ENCODE peak calls at places on chromosomes 13 and 19, in ten cellular contexts. X is Caco-2, S is fibroblast of lung, K is NB4, E is tibial artery, H is PC-9, Q is upper lobe of right lung, P is astrocyte, I is GM20000, D is WTC11. T is an unnamed sample.

GRCh38 chr19:53365899-53366493 is 491 bp downstream of the ZNF525 start:
- DNase-seq in E (no peak), I (no peak), D (peak), X (peak), P (peak), S (no peak), K (peak), Q (no peak), H (peak), T (no peak)

GRCh38 chr19:15640904-15641597 is 354 bp downstream of the CYP4F3 start:
- DNase-seq in K (peak), H (peak), E (no peak), X (no peak), I (no peak), Q (no peak), P (no peak), S (no peak), D (no peak), T (no peak)

GRCh38 chr19:47274891-47275865 is 493 bp downstream of the INAFM1 start:
- DNase-seq in K (no peak), X (peak), P (peak), H (no peak), I (no peak), D (peak), S (peak), Q (no peak), E (peak), T (no peak)

GRCh38 chr13:22040810-22041364 is 370.0 kb downstream of the FGF9 start:
- DNase-seq in S (no peak), E (no peak), Q (no peak), D (peak), P (no peak), H (no peak), K (no peak), I (no peak), X (peak), T (no peak)

GRCh38 chr13:32001392-32001768 is 30.2 kb upstream of the FRY start:
- DNase-seq in P (peak), H (peak), X (peak), S (peak), K (peak), Q (no peak), D (peak), E (no peak), I (peak), T (peak)

GRCh38 chr13:24271611-24272451 is 37.5 kb upstream of the C1QTNF9 start:
- DNase-seq in I (peak), H (no peak), X (peak), S (peak), P (peak), K (peak), Q (peak), E (peak), D (no peak), T (peak)

GRCh38 chr13:111792956-111793355 is 274.0 kb upstream of the SOX1 start:
- DNase-seq in D (no peak), Q (no peak), X (no peak), S (no peak), I (peak), E (no peak), P (no peak), K (no peak), H (no peak), T (no peak)

GRCh38 chr19:2032296-2032941 is 16.9 kb upstream of the BTBD2 start:
- DNase-seq in S (peak), I (no peak), H (peak), Q (peak), P (peak), E (peak), K (peak), D (no peak), X (no peak), T (no peak)

GRCh38 chr19:52689804-52690394 is 44.9 kb downstream of the ZNF611 start:
- DNase-seq in S (no peak), E (peak), D (peak), H (no peak), P (no peak), I (no peak), Q (peak), K (peak), X (peak), T (no peak)

GRCh38 chr19:43777163-43777700 is 3.5 kb downstream of the KCNN4 start:
- DNase-seq in I (peak), E (no peak), S (peak), D (no peak), K (peak), Q (no peak), X (no peak), P (peak), H (peak), T (peak)

GRCh38 chr19:49977111-49977510 is 16.1 kb upstream of the SIGLEC11 start:
- DNase-seq in H (no peak), Q (no peak), S (no peak), P (no peak), I (no peak), X (no peak), K (no peak), E (no peak), D (no peak), T (no peak)

GRCh38 chr13:72050251-72050650 is 183.2 kb upstream of the DACH1 start:
- DNase-seq in S (no peak), E (no peak), Q (no peak), D (no peak), I (no peak), H (no peak), X (no peak), P (no peak), K (no peak), T (no peak)

GRCh38 chr19:2051771-2052704 is 994 bp upstream of the MKNK2 start:
- DNase-seq in D (no peak), E (no peak), P (no peak), X (no peak), K (no peak), H (no peak), I (no peak), Q (no peak), S (no peak), T (no peak)

GRCh38 chr13:43363156-43363918 is 340.0 kb downstream of the DNAJC15 start:
- DNase-seq in I (no peak), D (no peak), E (no peak), X (no peak), P (peak), K (no peak), S (peak), Q (no peak), H (no peak), T (no peak)

GRCh38 chr19:49666120-49666444 is 349 bp downstream of the BCL2L12 start:
- DNase-seq in X (no peak), E (no peak), K (no peak), I (no peak), S (no peak), D (peak), P (no peak), Q (no peak), H (no peak), T (no peak)

GRCh38 chr19:42629191-42629590 is 34.5 kb upstream of the CEACAM8 start:
- DNase-seq in P (no peak), Q (no peak), K (no peak), X (no peak), S (no peak), D (no peak), E (no peak), I (no peak), H (no peak), T (no peak)

GRCh38 chr19:52370341-52370710 is 603 bp downstream of the ZNF880 start:
- DNase-seq in P (no peak), H (no peak), E (no peak), D (no peak), X (no peak), S (no peak), I (no peak), Q (no peak), K (no peak), T (no peak)

GRCh38 chr19:39078436-39079200 is 5.5 kb upstream of the ACP7 start:
- DNase-seq in S (peak), E (no peak), Q (no peak), K (no peak), P (peak), D (no peak), I (no peak), X (no peak), H (peak), T (no peak)

GRCh38 chr13:38369058-38369457 is 19.4 kb downstream of the UFM1 start:
- DNase-seq in K (no peak), X (no peak), I (no peak), S (no peak), E (no peak), P (no peak), D (no peak), Q (no peak), H (no peak), T (no peak)

GRCh38 chr19:13507053-13507611 is 853 bp upstream of the CACNA1A start:
- DNase-seq in D (peak), P (no peak), S (peak), Q (no peak), I (no peak), X (no peak), H (no peak), K (no peak), E (no peak), T (no peak)
- TF ChIP-seq CTCF in D (no peak), P (no peak), S (no peak), Q (no peak), I (no peak), X (no peak), H (no peak), K (no peak), E (no peak), T (no peak)

GRCh38 chr13:49340161-49340560 is 92.4 kb downstream of the CDADC1 start:
- DNase-seq in K (no peak), X (no peak), Q (no peak), E (no peak), H (no peak), D (no peak), I (no peak), P (no peak), S (no peak), T (no peak)
- TF ChIP-seq CTCF in K (no peak), X (no peak), Q (no peak), E (no peak), H (no peak), D (no peak), I (no peak), P (no peak), S (no peak), T (no peak)

GRCh38 chr13:68234278-68234677 is 1004.1 kb upstream of the PCDH9 start:
- DNase-seq in H (no peak), P (peak), K (no peak), X (no peak), I (no peak), E (no peak), D (no peak), S (peak), Q (no peak), T (no peak)
- TF ChIP-seq CTCF in H (no peak), P (no peak), K (no peak), X (no peak), I (no peak), E (no peak), D (no peak), S (peak), Q (no peak), T (no peak)

GRCh38 chr19:4401482-4402170 is 814 bp upstream of the CHAF1A start:
- DNase-seq in K (no peak), D (no peak), P (no peak), I (no peak), E (no peak), X (no peak), H (no peak), S (no peak), Q (no peak), T (no peak)
- TF ChIP-seq CTCF in K (no peak), D (no peak), P (no peak), I (no peak), E (no peak), X (no peak), H (no peak), S (no peak), Q (no peak), T (no peak)

GRCh38 chr19:34988119-34988518 is 12.0 kb upstream of the GRAMD1A start:
- DNase-seq in Q (peak), I (no peak), H (no peak), P (no peak), S (no peak), E (peak), K (no peak), X (no peak), D (no peak), T (no peak)
- TF ChIP-seq CTCF in Q (no peak), I (no peak), H (no peak), P (no peak), S (no peak), E (no peak), K (no peak), X (no peak), D (no peak), T (no peak)

GRCh38 chr19:19502281-19502680 is 13.1 kb downstream of the TSSK6 start:
- DNase-seq in P (no peak), I (no peak), Q (no peak), H (no peak), S (no peak), D (no peak), K (no peak), E (no peak), X (no peak), T (no peak)
- TF ChIP-seq CTCF in P (no peak), I (no peak), Q (no peak), H (no peak), S (no peak), D (no peak), K (no peak), E (no peak), X (no peak), T (no peak)

GRCh38 chr13:29568731-29569130 is 26.8 kb downstream of the SLC7A1 start:
- DNase-seq in X (no peak), D (no peak), I (no peak), Q (no peak), H (no peak), K (no peak), P (peak), S (peak), E (no peak), T (no peak)
- TF ChIP-seq CTCF in X (no peak), D (no peak), I (no peak), Q (no peak), H (no peak), K (no peak), P (no peak), S (no peak), E (no peak), T (no peak)